ENCODE peak calls at places on chromosomes 7 and 10, in six cellular contexts. One of them, this sample, is unnamed.

GRCh38 chr10:69421611-69422308 is 5.0 kb upstream of the TACR2 start:
- DNase-seq in GM06990: no peak
- DNase-seq in GDM1: no peak
- DNase-seq in SW480: no peak
- DNase-seq in cardiac muscle cell: no peak
- DNase-seq in GM18507: no peak
- DNase-seq in this sample: no peak

GRCh38 chr10:72186633-72187330 is 29.0 kb upstream of the ANAPC16 start:
- DNase-seq in GM06990: no peak
- DNase-seq in GDM1: no peak
- DNase-seq in SW480: no peak
- DNase-seq in cardiac muscle cell: no peak
- DNase-seq in GM18507: no peak
- DNase-seq in this sample: no peak

GRCh38 chr10:9858816-9859215 is 1158.9 kb upstream of the CELF2 start:
- DNase-seq in GM06990: no peak
- DNase-seq in GDM1: no peak
- DNase-seq in SW480: no peak
- DNase-seq in cardiac muscle cell: no peak
- DNase-seq in GM18507: no peak
- DNase-seq in this sample: no peak

GRCh38 chr10:23469596-23470237 is 30.8 kb downstream of the OTUD1 start:
- DNase-seq in GM06990: no peak
- DNase-seq in GDM1: no peak
- DNase-seq in SW480: no peak
- DNase-seq in cardiac muscle cell: no peak
- DNase-seq in GM18507: no peak
- DNase-seq in this sample: no peak

GRCh38 chr7:141115949-141116348 is 42.1 kb downstream of the TMEM178B start:
- DNase-seq in GM06990: no peak
- DNase-seq in GDM1: no peak
- DNase-seq in SW480: no peak
- DNase-seq in cardiac muscle cell: no peak
- DNase-seq in GM18507: no peak
- DNase-seq in this sample: no peak

GRCh38 chr7:10079572-10079971 is 894.1 kb upstream of the PHF14 start:
- DNase-seq in GM06990: no peak
- DNase-seq in GDM1: no peak
- DNase-seq in SW480: no peak
- DNase-seq in cardiac muscle cell: no peak
- DNase-seq in GM18507: no peak
- DNase-seq in this sample: no peak

GRCh38 chr10:28679941-28680752 is 2.8 kb downstream of the BAMBI start:
- DNase-seq in GM06990: no peak
- DNase-seq in GDM1: peak; percentile 66
- DNase-seq in SW480: peak; percentile 61
- DNase-seq in cardiac muscle cell: peak; percentile 67
- DNase-seq in GM18507: no peak
- DNase-seq in this sample: no peak

GRCh38 chr7:78148166-78148894 is 349.8 kb downstream of the PHTF2 start:
- DNase-seq in GM06990: no peak
- DNase-seq in GDM1: no peak
- DNase-seq in SW480: no peak
- DNase-seq in cardiac muscle cell: no peak
- DNase-seq in GM18507: no peak
- DNase-seq in this sample: no peak

GRCh38 chr7:155333346-155334234 is 35.9 kb downstream of the INSIG1 start:
- DNase-seq in GM06990: no peak
- DNase-seq in GDM1: no peak
- DNase-seq in SW480: no peak
- DNase-seq in cardiac muscle cell: no peak
- DNase-seq in GM18507: no peak
- DNase-seq in this sample: no peak

GRCh38 chr7:117203205-117203604 is 119.7 kb downstream of the WNT2 start:
- DNase-seq in GM06990: no peak
- DNase-seq in GDM1: no peak
- DNase-seq in SW480: no peak
- DNase-seq in cardiac muscle cell: no peak
- DNase-seq in GM18507: no peak
- DNase-seq in this sample: no peak